ENCODE peak calls at places on chromosomes 4 and X, in five cellular contexts. One of them, this sample, is unnamed.
A peak's percentile ranks its signal among the peaks of the same experiment; 100 is the strongest.

GRCh38 chr4:151087467-151087866 is 12.0 kb upstream of the RPS3A start:
- DNase-seq in colonic mucosa: no peak
- DNase-seq in testis: no peak
- DNase-seq in lower lobe of right lung: no peak
- DNase-seq in GM23338: peak; percentile 44
- DNase-seq in this sample: no peak

GRCh38 chrX:40996886-40997530 is 88.2 kb upstream of the USP9X start:
- DNase-seq in colonic mucosa: no peak
- DNase-seq in testis: no peak
- DNase-seq in lower lobe of right lung: no peak
- DNase-seq in GM23338: peak; percentile 74
- DNase-seq in this sample: peak; percentile 64

GRCh38 chr4:15396157-15396800 is 31.6 kb upstream of the C1QTNF7 start:
- DNase-seq in colonic mucosa: peak; percentile 38
- DNase-seq in testis: peak; percentile 70
- DNase-seq in lower lobe of right lung: peak; percentile 47
- DNase-seq in GM23338: peak; percentile 80
- DNase-seq in this sample: peak; percentile 67

GRCh38 chr4:7043521-7044414 is 596 bp downstream of the TADA2B start:
- DNase-seq in colonic mucosa: peak; percentile 65
- DNase-seq in testis: peak; percentile 56
- DNase-seq in lower lobe of right lung: peak; percentile 74
- DNase-seq in GM23338: peak; percentile 48
- DNase-seq in this sample: peak; percentile 53

GRCh38 chrX:151973851-151974335 is 583 bp downstream of the GABRE start:
- DNase-seq in colonic mucosa: peak; percentile 32
- DNase-seq in testis: peak; percentile 18
- DNase-seq in lower lobe of right lung: peak; percentile 53
- DNase-seq in GM23338: peak; percentile 16
- DNase-seq in this sample: no peak

GRCh38 chrX:136204571-136204970 is 46.6 kb downstream of the MAP7D3 start:
- DNase-seq in colonic mucosa: peak; percentile 57
- DNase-seq in testis: no peak
- DNase-seq in lower lobe of right lung: peak; percentile 57
- DNase-seq in GM23338: peak; percentile 37
- DNase-seq in this sample: no peak

GRCh38 chrX:47245156-47245555 is 12.3 kb downstream of the USP11 start:
- DNase-seq in colonic mucosa: no peak
- DNase-seq in testis: no peak
- DNase-seq in lower lobe of right lung: no peak
- DNase-seq in GM23338: no peak
- DNase-seq in this sample: no peak

GRCh38 chr4:153471691-153472080 is 5.5 kb downstream of the TMEM131L start:
- DNase-seq in colonic mucosa: no peak
- DNase-seq in testis: no peak
- DNase-seq in lower lobe of right lung: no peak
- DNase-seq in GM23338: no peak
- DNase-seq in this sample: no peak

GRCh38 chr4:117164338-117164737 is 79.0 kb upstream of the TRAM1L1 start:
- DNase-seq in colonic mucosa: no peak
- DNase-seq in testis: no peak
- DNase-seq in lower lobe of right lung: no peak
- DNase-seq in GM23338: peak; percentile 11
- DNase-seq in this sample: no peak

GRCh38 chr4:138013625-138014024 is 228.5 kb downstream of the SLC7A11 start:
- DNase-seq in colonic mucosa: no peak
- DNase-seq in testis: no peak
- DNase-seq in lower lobe of right lung: no peak
- DNase-seq in GM23338: no peak
- DNase-seq in this sample: no peak

GRCh38 chr4:150283689-150284088 is 205.4 kb downstream of the DCLK2 start:
- DNase-seq in colonic mucosa: no peak
- DNase-seq in testis: no peak
- DNase-seq in lower lobe of right lung: no peak
- DNase-seq in GM23338: no peak
- DNase-seq in this sample: peak; percentile 93

GRCh38 chrX:10050481-10050880 is 83.3 kb downstream of the CLDN34 start:
- DNase-seq in colonic mucosa: no peak
- DNase-seq in testis: no peak
- DNase-seq in lower lobe of right lung: peak; percentile 51
- DNase-seq in GM23338: peak; percentile 87
- DNase-seq in this sample: no peak

GRCh38 chr4:123037809-123038208 is 115.4 kb upstream of the NUDT6 start:
- DNase-seq in colonic mucosa: no peak
- DNase-seq in testis: no peak
- DNase-seq in lower lobe of right lung: no peak
- DNase-seq in GM23338: no peak
- DNase-seq in this sample: no peak

GRCh38 chr4:2256156-2256731 is 5.7 kb downstream of the MXD4 start:
- DNase-seq in colonic mucosa: peak; percentile 18
- DNase-seq in testis: peak; percentile 72
- DNase-seq in lower lobe of right lung: peak; percentile 55
- DNase-seq in GM23338: no peak
- DNase-seq in this sample: no peak

GRCh38 chrX:131841496-131842410 is 181.3 kb upstream of the STK26 start:
- DNase-seq in colonic mucosa: no peak
- DNase-seq in testis: peak; percentile 32
- DNase-seq in lower lobe of right lung: no peak
- DNase-seq in GM23338: peak; percentile 79
- DNase-seq in this sample: peak; percentile 63

GRCh38 chr4:133147922-133148689 is 988 bp upstream of the PCDH10 start:
- DNase-seq in colonic mucosa: no peak
- DNase-seq in testis: peak; percentile 48
- DNase-seq in lower lobe of right lung: no peak
- DNase-seq in GM23338: peak; percentile 64
- DNase-seq in this sample: peak; percentile 72

GRCh38 chr4:109041463-109041862 is 261.0 kb downstream of the COL25A1 start:
- DNase-seq in colonic mucosa: no peak
- DNase-seq in testis: no peak
- DNase-seq in lower lobe of right lung: no peak
- DNase-seq in GM23338: no peak
- DNase-seq in this sample: peak; percentile 29

GRCh38 chr4:6308890-6309643 is 39.4 kb downstream of the WFS1 start:
- DNase-seq in colonic mucosa: no peak
- DNase-seq in testis: peak; percentile 60
- DNase-seq in lower lobe of right lung: no peak
- DNase-seq in GM23338: peak; percentile 72
- DNase-seq in this sample: peak; percentile 63

GRCh38 chr4:98581126-98581525 is 77.3 kb downstream of the TSPAN5 start:
- DNase-seq in colonic mucosa: no peak
- DNase-seq in testis: no peak
- DNase-seq in lower lobe of right lung: no peak
- DNase-seq in GM23338: no peak
- DNase-seq in this sample: no peak

GRCh38 chr4:133151681-133152329 is 2.7 kb downstream of the PCDH10 start:
- DNase-seq in colonic mucosa: no peak
- DNase-seq in testis: no peak
- DNase-seq in lower lobe of right lung: no peak
- DNase-seq in GM23338: peak; percentile 75
- DNase-seq in this sample: peak; percentile 30

GRCh38 chr4:121168446-121168845 is 4.3 kb upstream of the TNIP3 start:
- DNase-seq in colonic mucosa: no peak
- DNase-seq in testis: no peak
- DNase-seq in lower lobe of right lung: no peak
- DNase-seq in GM23338: no peak
- DNase-seq in this sample: no peak

GRCh38 chrX:23952984-23953907 is 45.4 kb downstream of the CXorf58 start:
- DNase-seq in colonic mucosa: no peak
- DNase-seq in testis: no peak
- DNase-seq in lower lobe of right lung: no peak
- DNase-seq in GM23338: peak; percentile 43
- DNase-seq in this sample: peak; percentile 5

GRCh38 chr4:141636771-141637460 is 533 bp downstream of the IL15 start:
- DNase-seq in colonic mucosa: peak; percentile 72
- DNase-seq in testis: peak; percentile 18
- DNase-seq in lower lobe of right lung: peak; percentile 65
- DNase-seq in GM23338: peak; percentile 65
- DNase-seq in this sample: peak; percentile 75

GRCh38 chr4:113090954-113091353 is 41.5 kb downstream of the ANK2 start:
- DNase-seq in colonic mucosa: no peak
- DNase-seq in testis: no peak
- DNase-seq in lower lobe of right lung: no peak
- DNase-seq in GM23338: no peak
- DNase-seq in this sample: no peak

GRCh38 chr4:113094327-113094726 is 44.9 kb downstream of the ANK2 start:
- DNase-seq in colonic mucosa: no peak
- DNase-seq in testis: no peak
- DNase-seq in lower lobe of right lung: no peak
- DNase-seq in GM23338: no peak
- DNase-seq in this sample: no peak

GRCh38 chr4:113094802-113095201 is 45.3 kb downstream of the ANK2 start:
- DNase-seq in colonic mucosa: no peak
- DNase-seq in testis: no peak
- DNase-seq in lower lobe of right lung: no peak
- DNase-seq in GM23338: peak; percentile 63
- DNase-seq in this sample: peak; percentile 9
- H3K4me1 ChIP-seq in colonic mucosa: no peaks in the 10 kb centered on the region
- H3K4me1 ChIP-seq in testis: no peaks in the 10 kb centered on the region
- H3K4me1 ChIP-seq in lower lobe of right lung: no peaks in the 10 kb centered on the region
- H3K4me1 ChIP-seq in GM23338: no peaks in the 10 kb centered on the region
- H3K4me1 ChIP-seq in this sample: no peaks in the 10 kb centered on the region

GRCh38 chr4:182242793-182243192 is 409 bp upstream of the TENM3 start:
- DNase-seq in colonic mucosa: no peak
- DNase-seq in testis: no peak
- DNase-seq in lower lobe of right lung: no peak
- DNase-seq in GM23338: no peak
- DNase-seq in this sample: no peak
- H3K27ac ChIP-seq in colonic mucosa: no peak overlapping the region
- H3K27ac ChIP-seq in testis: no peak overlapping the region
- H3K27ac ChIP-seq in lower lobe of right lung: no peak overlapping the region
- H3K27ac ChIP-seq in GM23338: no peak overlapping the region
- H3K27ac ChIP-seq in this sample: no peak overlapping the region

GRCh38 chrX:13763489-13763888 is 28.9 kb downstream of the OFD1 start:
- DNase-seq in colonic mucosa: no peak
- DNase-seq in testis: peak; percentile 23
- DNase-seq in lower lobe of right lung: peak; percentile 48
- DNase-seq in GM23338: peak; percentile 21
- DNase-seq in this sample: no peak
- H3K4me1 ChIP-seq in colonic mucosa: no peaks in the 10 kb centered on the region
- H3K4me1 ChIP-seq in testis: peaks cover 2% of the 10 kb centered on the region
- H3K4me1 ChIP-seq in lower lobe of right lung: peaks cover 37% of the 10 kb centered on the region
- H3K4me1 ChIP-seq in GM23338: peaks cover 29% of the 10 kb centered on the region
- H3K4me1 ChIP-seq in this sample: peaks cover 4% of the 10 kb centered on the region

GRCh38 chr4:107312366-107312765 is 276.3 kb upstream of the DKK2 start:
- DNase-seq in colonic mucosa: no peak
- DNase-seq in testis: no peak
- DNase-seq in lower lobe of right lung: no peak
- DNase-seq in GM23338: no peak
- DNase-seq in this sample: no peak

GRCh38 chr4:107315584-107315983 is 279.5 kb upstream of the DKK2 start:
- DNase-seq in colonic mucosa: no peak
- DNase-seq in testis: no peak
- DNase-seq in lower lobe of right lung: no peak
- DNase-seq in GM23338: no peak
- DNase-seq in this sample: no peak

GRCh38 chr4:107317596-107317995 is 281.5 kb upstream of the DKK2 start:
- DNase-seq in colonic mucosa: no peak
- DNase-seq in testis: no peak
- DNase-seq in lower lobe of right lung: no peak
- DNase-seq in GM23338: no peak
- DNase-seq in this sample: no peak

GRCh38 chr4:107318078-107318477 is 282.0 kb upstream of the DKK2 start:
- DNase-seq in colonic mucosa: no peak
- DNase-seq in testis: no peak
- DNase-seq in lower lobe of right lung: no peak
- DNase-seq in GM23338: no peak
- DNase-seq in this sample: peak; percentile 2

GRCh38 chr4:107314156-107314555 is 278.0 kb upstream of the DKK2 start:
- DNase-seq in colonic mucosa: no peak
- DNase-seq in testis: no peak
- DNase-seq in lower lobe of right lung: no peak
- DNase-seq in GM23338: no peak
- DNase-seq in this sample: no peak
- H3K27ac ChIP-seq in colonic mucosa: no peak overlapping the region
- H3K27ac ChIP-seq in testis: no peak overlapping the region
- H3K27ac ChIP-seq in lower lobe of right lung: no peak overlapping the region
- H3K27ac ChIP-seq in GM23338: no peak overlapping the region
- H3K27ac ChIP-seq in this sample: no peak overlapping the region